ENCODE peak calls at places on chromosomes 3 and 15, in seven cellular contexts. One of them, this sample, is unnamed.
A peak's percentile ranks its signal among the peaks of the same experiment; 100 is the strongest.

GRCh38 chr3:52670621-52671521 is 14.8 kb downstream of the PBRM1 start:
- DNase-seq in mucosa of gallbladder: no peak
- DNase-seq in A549: peak; percentile 55
- DNase-seq in activated CD4-positive, CD25-positive, alpha-beta regulatory T cell: no peak
- DNase-seq in bronchial epithelial cell: peak; percentile 100
- DNase-seq in HS-27A: peak; percentile 99
- DNase-seq in left kidney: no peak
- DNase-seq in this sample: no peak

GRCh38 chr3:73144828-73145227 is 83.4 kb downstream of the EBLN2 start:
- DNase-seq in activated CD4-positive, CD25-positive, alpha-beta regulatory T cell: no peak
- DNase-seq in A549: no peak
- DNase-seq in bronchial epithelial cell: no peak
- DNase-seq in mucosa of gallbladder: no peak
- DNase-seq in HS-27A: no peak
- DNase-seq in left kidney: no peak
- DNase-seq in this sample: no peak

GRCh38 chr15:73518180-73518862 is 75.4 kb downstream of the REC114 start:
- DNase-seq in left kidney: peak; percentile 20
- DNase-seq in activated CD4-positive, CD25-positive, alpha-beta regulatory T cell: no peak
- DNase-seq in HS-27A: no peak
- DNase-seq in bronchial epithelial cell: no peak
- DNase-seq in A549: no peak
- DNase-seq in mucosa of gallbladder: no peak
- DNase-seq in this sample: peak; percentile 11

GRCh38 chr3:45226206-45226915 is at the start of gene TMEM158:
- DNase-seq in activated CD4-positive, CD25-positive, alpha-beta regulatory T cell: no peak
- DNase-seq in mucosa of gallbladder: peak; percentile 81
- DNase-seq in bronchial epithelial cell: peak; percentile 50
- DNase-seq in A549: peak; percentile 86
- DNase-seq in left kidney: peak; percentile 86
- DNase-seq in HS-27A: no peak
- DNase-seq in this sample: peak; percentile 84

GRCh38 chr15:41987925-41988275 is 15.5 kb upstream of the EHD4 start:
- DNase-seq in A549: no peak
- DNase-seq in left kidney: no peak
- DNase-seq in bronchial epithelial cell: no peak
- DNase-seq in HS-27A: no peak
- DNase-seq in activated CD4-positive, CD25-positive, alpha-beta regulatory T cell: no peak
- DNase-seq in mucosa of gallbladder: no peak
- DNase-seq in this sample: no peak

GRCh38 chr15:98888839-98889479 is 118.6 kb downstream of the PGPEP1L start:
- DNase-seq in mucosa of gallbladder: no peak
- DNase-seq in bronchial epithelial cell: peak; percentile 62
- DNase-seq in A549: no peak
- DNase-seq in HS-27A: no peak
- DNase-seq in activated CD4-positive, CD25-positive, alpha-beta regulatory T cell: no peak
- DNase-seq in left kidney: no peak
- DNase-seq in this sample: no peak

GRCh38 chr3:126748701-126749546 is 44.9 kb downstream of the CHCHD6 start:
- DNase-seq in left kidney: no peak
- DNase-seq in mucosa of gallbladder: no peak
- DNase-seq in bronchial epithelial cell: no peak
- DNase-seq in activated CD4-positive, CD25-positive, alpha-beta regulatory T cell: no peak
- DNase-seq in HS-27A: no peak
- DNase-seq in A549: no peak
- DNase-seq in this sample: no peak

GRCh38 chr15:78216276-78217229 is 17.8 kb downstream of the ACSBG1 start:
- DNase-seq in activated CD4-positive, CD25-positive, alpha-beta regulatory T cell: no peak
- DNase-seq in A549: peak; percentile 53
- DNase-seq in mucosa of gallbladder: peak; percentile 95
- DNase-seq in left kidney: no peak
- DNase-seq in HS-27A: peak; percentile 46
- DNase-seq in bronchial epithelial cell: peak; percentile 81
- DNase-seq in this sample: peak; percentile 87

GRCh38 chr3:195914648-195915473 is 6.5 kb upstream of the TNK2 start:
- DNase-seq in mucosa of gallbladder: peak; percentile 92
- DNase-seq in bronchial epithelial cell: peak; percentile 100
- DNase-seq in A549: peak; percentile 93
- DNase-seq in HS-27A: peak; percentile 94
- DNase-seq in left kidney: peak; percentile 98
- DNase-seq in activated CD4-positive, CD25-positive, alpha-beta regulatory T cell: no peak
- DNase-seq in this sample: peak; percentile 89

GRCh38 chr15:93037341-93038063 is 51.5 kb downstream of the RGMA start:
- DNase-seq in left kidney: peak; percentile 60
- DNase-seq in mucosa of gallbladder: no peak
- DNase-seq in activated CD4-positive, CD25-positive, alpha-beta regulatory T cell: no peak
- DNase-seq in A549: no peak
- DNase-seq in HS-27A: no peak
- DNase-seq in bronchial epithelial cell: peak; percentile 49
- DNase-seq in this sample: peak; percentile 67

GRCh38 chr3:16513141-16514020 is at the start of gene RFTN1:
- DNase-seq in mucosa of gallbladder: peak; percentile 37
- DNase-seq in activated CD4-positive, CD25-positive, alpha-beta regulatory T cell: peak; percentile 32
- DNase-seq in left kidney: peak; percentile 82
- DNase-seq in bronchial epithelial cell: peak; percentile 39
- DNase-seq in HS-27A: no peak
- DNase-seq in A549: no peak
- DNase-seq in this sample: peak; percentile 63

GRCh38 chr3:126485131-126485530 is 9.4 kb upstream of the ZXDC start:
- DNase-seq in left kidney: no peak
- DNase-seq in bronchial epithelial cell: no peak
- DNase-seq in A549: no peak
- DNase-seq in activated CD4-positive, CD25-positive, alpha-beta regulatory T cell: no peak
- DNase-seq in HS-27A: no peak
- DNase-seq in mucosa of gallbladder: no peak
- DNase-seq in this sample: no peak

GRCh38 chr3:150385296-150386242 is 22.5 kb upstream of the TSC22D2 start:
- DNase-seq in activated CD4-positive, CD25-positive, alpha-beta regulatory T cell: no peak
- DNase-seq in mucosa of gallbladder: no peak
- DNase-seq in left kidney: no peak
- DNase-seq in bronchial epithelial cell: no peak
- DNase-seq in HS-27A: no peak
- DNase-seq in A549: no peak
- DNase-seq in this sample: no peak

GRCh38 chr3:177547953-177548352 is 350.7 kb upstream of the TBL1XR1 start:
- DNase-seq in mucosa of gallbladder: no peak
- DNase-seq in HS-27A: no peak
- DNase-seq in activated CD4-positive, CD25-positive, alpha-beta regulatory T cell: no peak
- DNase-seq in bronchial epithelial cell: no peak
- DNase-seq in left kidney: peak; percentile 65
- DNase-seq in A549: no peak
- DNase-seq in this sample: no peak

GRCh38 chr3:127566801-127567200 is 23.7 kb downstream of the TPRA1 start:
- DNase-seq in HS-27A: no peak
- DNase-seq in activated CD4-positive, CD25-positive, alpha-beta regulatory T cell: no peak
- DNase-seq in A549: no peak
- DNase-seq in left kidney: no peak
- DNase-seq in bronchial epithelial cell: no peak
- DNase-seq in mucosa of gallbladder: no peak
- DNase-seq in this sample: no peak

GRCh38 chr3:52121813-52122212 is 32.4 kb downstream of the POC1A start:
- DNase-seq in mucosa of gallbladder: no peak
- DNase-seq in left kidney: no peak
- DNase-seq in A549: no peak
- DNase-seq in activated CD4-positive, CD25-positive, alpha-beta regulatory T cell: no peak
- DNase-seq in bronchial epithelial cell: no peak
- DNase-seq in HS-27A: no peak
- DNase-seq in this sample: no peak

GRCh38 chr15:40358492-40359353 is 704 bp downstream of the DISP2 start:
- DNase-seq in A549: no peak
- DNase-seq in left kidney: peak; percentile 31
- DNase-seq in bronchial epithelial cell: no peak
- DNase-seq in activated CD4-positive, CD25-positive, alpha-beta regulatory T cell: no peak
- DNase-seq in mucosa of gallbladder: no peak
- DNase-seq in HS-27A: no peak
- DNase-seq in this sample: no peak

GRCh38 chr3:101203411-101203810 is 117.0 kb downstream of the IMPG2 start:
- DNase-seq in A549: no peak
- DNase-seq in HS-27A: no peak
- DNase-seq in left kidney: no peak
- DNase-seq in mucosa of gallbladder: no peak
- DNase-seq in activated CD4-positive, CD25-positive, alpha-beta regulatory T cell: no peak
- DNase-seq in bronchial epithelial cell: peak; percentile 37
- DNase-seq in this sample: no peak

GRCh38 chr15:84638103-84638502 is 16.0 kb downstream of the WDR73 start:
- DNase-seq in HS-27A: no peak
- DNase-seq in mucosa of gallbladder: no peak
- DNase-seq in bronchial epithelial cell: peak; percentile 46
- DNase-seq in left kidney: peak; percentile 29
- DNase-seq in activated CD4-positive, CD25-positive, alpha-beta regulatory T cell: no peak
- DNase-seq in A549: no peak
- DNase-seq in this sample: no peak

GRCh38 chr15:93166675-93167074 is 77.7 kb upstream of the RGMA start:
- DNase-seq in HS-27A: no peak
- DNase-seq in A549: no peak
- DNase-seq in left kidney: no peak
- DNase-seq in mucosa of gallbladder: no peak
- DNase-seq in activated CD4-positive, CD25-positive, alpha-beta regulatory T cell: no peak
- DNase-seq in bronchial epithelial cell: no peak
- DNase-seq in this sample: no peak

GRCh38 chr15:35748105-35748504 is 202.1 kb upstream of the DPH6 start:
- DNase-seq in HS-27A: no peak
- DNase-seq in activated CD4-positive, CD25-positive, alpha-beta regulatory T cell: no peak
- DNase-seq in A549: no peak
- DNase-seq in bronchial epithelial cell: no peak
- DNase-seq in mucosa of gallbladder: no peak
- DNase-seq in left kidney: no peak
- DNase-seq in this sample: no peak

GRCh38 chr3:114861666-114862065 is 285.4 kb downstream of the ZBTB20 start:
- DNase-seq in A549: no peak
- DNase-seq in left kidney: no peak
- DNase-seq in mucosa of gallbladder: no peak
- DNase-seq in activated CD4-positive, CD25-positive, alpha-beta regulatory T cell: no peak
- DNase-seq in bronchial epithelial cell: no peak
- DNase-seq in HS-27A: no peak
- DNase-seq in this sample: no peak

GRCh38 chr3:97917813-97918536 is 54.3 kb downstream of the RIOX2 start:
- DNase-seq in A549: no peak
- DNase-seq in activated CD4-positive, CD25-positive, alpha-beta regulatory T cell: no peak
- DNase-seq in left kidney: no peak
- DNase-seq in mucosa of gallbladder: no peak
- DNase-seq in HS-27A: no peak
- DNase-seq in bronchial epithelial cell: peak; percentile 86
- DNase-seq in this sample: no peak

GRCh38 chr3:136659253-136659652 is 92.9 kb downstream of the STAG1 start:
- DNase-seq in HS-27A: no peak
- DNase-seq in left kidney: peak; percentile 82
- DNase-seq in bronchial epithelial cell: peak; percentile 15
- DNase-seq in activated CD4-positive, CD25-positive, alpha-beta regulatory T cell: no peak
- DNase-seq in mucosa of gallbladder: no peak
- DNase-seq in A549: no peak
- DNase-seq in this sample: no peak

GRCh38 chr3:48372377-48372770 is 355 bp downstream of the FBXW12 start:
- DNase-seq in A549: no peak
- DNase-seq in HS-27A: no peak
- DNase-seq in activated CD4-positive, CD25-positive, alpha-beta regulatory T cell: no peak
- DNase-seq in left kidney: no peak
- DNase-seq in mucosa of gallbladder: no peak
- DNase-seq in bronchial epithelial cell: no peak
- DNase-seq in this sample: no peak

GRCh38 chr3:10957976-10958749 is 34.4 kb upstream of the SLC6A1 start:
- DNase-seq in HS-27A: no peak
- DNase-seq in mucosa of gallbladder: peak; percentile 13
- DNase-seq in left kidney: no peak
- DNase-seq in A549: no peak
- DNase-seq in bronchial epithelial cell: no peak
- DNase-seq in activated CD4-positive, CD25-positive, alpha-beta regulatory T cell: no peak
- DNase-seq in this sample: peak; percentile 65

GRCh38 chr3:58824285-58824684 is 157.7 kb upstream of the FAM3D start:
- DNase-seq in activated CD4-positive, CD25-positive, alpha-beta regulatory T cell: no peak
- DNase-seq in A549: peak; percentile 4
- DNase-seq in HS-27A: no peak
- DNase-seq in mucosa of gallbladder: peak; percentile 13
- DNase-seq in bronchial epithelial cell: peak; percentile 57
- DNase-seq in left kidney: peak; percentile 81
- DNase-seq in this sample: peak; percentile 30

GRCh38 chr3:127887321-127887720 is 27.7 kb upstream of the KBTBD12 start:
- DNase-seq in activated CD4-positive, CD25-positive, alpha-beta regulatory T cell: no peak
- DNase-seq in mucosa of gallbladder: no peak
- DNase-seq in left kidney: no peak
- DNase-seq in bronchial epithelial cell: peak; percentile 79
- DNase-seq in HS-27A: no peak
- DNase-seq in A549: no peak
- DNase-seq in this sample: no peak

GRCh38 chr3:194637541-194638400 is 4.6 kb upstream of the TMEM44 start:
- DNase-seq in bronchial epithelial cell: no peak
- DNase-seq in HS-27A: no peak
- DNase-seq in activated CD4-positive, CD25-positive, alpha-beta regulatory T cell: no peak
- DNase-seq in A549: no peak
- DNase-seq in mucosa of gallbladder: no peak
- DNase-seq in left kidney: no peak
- DNase-seq in this sample: no peak

GRCh38 chr3:126226376-126226775 is 46.0 kb upstream of the ALDH1L1 start:
- DNase-seq in bronchial epithelial cell: no peak
- DNase-seq in left kidney: no peak
- DNase-seq in activated CD4-positive, CD25-positive, alpha-beta regulatory T cell: no peak
- DNase-seq in mucosa of gallbladder: no peak
- DNase-seq in HS-27A: no peak
- DNase-seq in A549: no peak
- DNase-seq in this sample: no peak

GRCh38 chr15:31396881-31397560 is 70.4 kb downstream of the KLF13 start:
- DNase-seq in left kidney: peak; percentile 88
- DNase-seq in mucosa of gallbladder: peak; percentile 84
- DNase-seq in HS-27A: no peak
- DNase-seq in activated CD4-positive, CD25-positive, alpha-beta regulatory T cell: no peak
- DNase-seq in A549: peak; percentile 76
- DNase-seq in bronchial epithelial cell: peak; percentile 75
- DNase-seq in this sample: peak; percentile 95

GRCh38 chr3:33074217-33075067 is 22.5 kb downstream of the GLB1 start:
- DNase-seq in A549: peak; percentile 93
- DNase-seq in left kidney: peak; percentile 87
- DNase-seq in bronchial epithelial cell: peak; percentile 60
- DNase-seq in mucosa of gallbladder: peak; percentile 61
- DNase-seq in activated CD4-positive, CD25-positive, alpha-beta regulatory T cell: peak; percentile 55
- DNase-seq in HS-27A: peak; percentile 38
- DNase-seq in this sample: peak; percentile 29

GRCh38 chr3:4507010-4507596 is 14.0 kb downstream of the ITPR1 start:
- DNase-seq in mucosa of gallbladder: no peak
- DNase-seq in bronchial epithelial cell: no peak
- DNase-seq in A549: no peak
- DNase-seq in activated CD4-positive, CD25-positive, alpha-beta regulatory T cell: no peak
- DNase-seq in HS-27A: no peak
- DNase-seq in left kidney: no peak
- DNase-seq in this sample: no peak

GRCh38 chr15:74233864-74234597 is 2.1 kb upstream of the CCDC33 start:
- DNase-seq in HS-27A: no peak
- DNase-seq in left kidney: peak; percentile 52
- DNase-seq in mucosa of gallbladder: no peak
- DNase-seq in activated CD4-positive, CD25-positive, alpha-beta regulatory T cell: no peak
- DNase-seq in A549: no peak
- DNase-seq in bronchial epithelial cell: no peak
- DNase-seq in this sample: no peak

GRCh38 chr3:49790626-49791411 is 4.5 kb upstream of the IP6K1 start:
- DNase-seq in A549: no peak
- DNase-seq in bronchial epithelial cell: peak; percentile 21
- DNase-seq in left kidney: peak; percentile 78
- DNase-seq in HS-27A: no peak
- DNase-seq in activated CD4-positive, CD25-positive, alpha-beta regulatory T cell: no peak
- DNase-seq in mucosa of gallbladder: no peak
- DNase-seq in this sample: no peak

GRCh38 chr15:25790003-25790660 is 73.0 kb downstream of the ATP10A start:
- DNase-seq in activated CD4-positive, CD25-positive, alpha-beta regulatory T cell: no peak
- DNase-seq in A549: no peak
- DNase-seq in left kidney: no peak
- DNase-seq in bronchial epithelial cell: no peak
- DNase-seq in HS-27A: no peak
- DNase-seq in mucosa of gallbladder: peak; percentile 41
- DNase-seq in this sample: peak; percentile 49

GRCh38 chr15:91528811-91529210 is 324.7 kb upstream of the SLCO3A1 start:
- DNase-seq in bronchial epithelial cell: no peak
- DNase-seq in A549: no peak
- DNase-seq in HS-27A: no peak
- DNase-seq in mucosa of gallbladder: no peak
- DNase-seq in left kidney: no peak
- DNase-seq in activated CD4-positive, CD25-positive, alpha-beta regulatory T cell: no peak
- DNase-seq in this sample: no peak

GRCh38 chr3:184717608-184717995 is 5.7 kb upstream of the MAGEF1 start:
- DNase-seq in activated CD4-positive, CD25-positive, alpha-beta regulatory T cell: no peak
- DNase-seq in HS-27A: no peak
- DNase-seq in mucosa of gallbladder: no peak
- DNase-seq in A549: no peak
- DNase-seq in bronchial epithelial cell: no peak
- DNase-seq in left kidney: no peak
- DNase-seq in this sample: no peak

This sample was measured in heart right ventricle.